ENCODE peak calls at places on chromosome 1, in six cellular contexts. One of them, this sample, is unnamed.
A peak's percentile ranks its signal among the peaks of the same experiment; 100 is the strongest.

GRCh38 chr1:159854101-159854692 is 8.3 kb downstream of the VSIG8 start:
- DNase-seq in OCI-LY7: no peak
- DNase-seq in transverse colon: peak; percentile 88
- DNase-seq in PC-3: peak; percentile 60
- DNase-seq in heart left ventricle: peak; percentile 85
- DNase-seq in upper lobe of right lung: peak; percentile 91
- DNase-seq in this sample: peak; percentile 53

GRCh38 chr1:231729541-231729940 is 103.0 kb downstream of the DISC1 start:
- DNase-seq in OCI-LY7: no peak
- DNase-seq in PC-3: no peak
- DNase-seq in heart left ventricle: no peak
- DNase-seq in transverse colon: no peak
- DNase-seq in upper lobe of right lung: no peak
- DNase-seq in this sample: no peak

GRCh38 chr1:21935891-21936365 is 1.2 kb downstream of the HSPG2 start:
- DNase-seq in OCI-LY7: no peak
- DNase-seq in transverse colon: peak; percentile 72
- DNase-seq in heart left ventricle: no peak
- DNase-seq in PC-3: peak; percentile 62
- DNase-seq in upper lobe of right lung: no peak
- DNase-seq in this sample: no peak

GRCh38 chr1:221045842-221046831 is 166.9 kb downstream of the HLX start:
- DNase-seq in heart left ventricle: no peak
- DNase-seq in OCI-LY7: peak; percentile 27
- DNase-seq in transverse colon: no peak
- DNase-seq in upper lobe of right lung: no peak
- DNase-seq in PC-3: no peak
- DNase-seq in this sample: no peak

GRCh38 chr1:88488277-88488676 is 195.8 kb upstream of the PKN2 start:
- DNase-seq in PC-3: peak; percentile 76
- DNase-seq in OCI-LY7: no peak
- DNase-seq in heart left ventricle: no peak
- DNase-seq in transverse colon: no peak
- DNase-seq in upper lobe of right lung: no peak
- DNase-seq in this sample: no peak

GRCh38 chr1:148353461-148354283 is 129.4 kb downstream of the PPIAL4G start:
- DNase-seq in PC-3: peak; percentile 46
- DNase-seq in upper lobe of right lung: no peak
- DNase-seq in heart left ventricle: no peak
- DNase-seq in transverse colon: no peak
- DNase-seq in OCI-LY7: no peak
- DNase-seq in this sample: no peak

GRCh38 chr1:71850936-71851335 is 431.4 kb downstream of the NEGR1 start:
- DNase-seq in transverse colon: no peak
- DNase-seq in PC-3: no peak
- DNase-seq in heart left ventricle: no peak
- DNase-seq in upper lobe of right lung: no peak
- DNase-seq in OCI-LY7: no peak
- DNase-seq in this sample: no peak

GRCh38 chr1:213135572-213135971 is 84.5 kb downstream of the RPS6KC1 start:
- DNase-seq in upper lobe of right lung: no peak
- DNase-seq in heart left ventricle: no peak
- DNase-seq in OCI-LY7: no peak
- DNase-seq in PC-3: peak; percentile 27
- DNase-seq in transverse colon: no peak
- DNase-seq in this sample: no peak

GRCh38 chr1:234585333-234586055 is 24.5 kb downstream of the IRF2BP2 start:
- DNase-seq in transverse colon: peak; percentile 30
- DNase-seq in heart left ventricle: no peak
- DNase-seq in PC-3: no peak
- DNase-seq in OCI-LY7: no peak
- DNase-seq in upper lobe of right lung: no peak
- DNase-seq in this sample: no peak

GRCh38 chr1:10541286-10541685 is 66.5 kb downstream of the PEX14 start:
- DNase-seq in PC-3: no peak
- DNase-seq in upper lobe of right lung: no peak
- DNase-seq in OCI-LY7: no peak
- DNase-seq in heart left ventricle: no peak
- DNase-seq in transverse colon: no peak
- DNase-seq in this sample: no peak

GRCh38 chr1:20411196-20411980 is 74.6 kb downstream of the CAMK2N1 start:
- DNase-seq in PC-3: peak; percentile 94
- DNase-seq in OCI-LY7: no peak
- DNase-seq in heart left ventricle: no peak
- DNase-seq in upper lobe of right lung: no peak
- DNase-seq in transverse colon: no peak
- DNase-seq in this sample: no peak

GRCh38 chr1:246778663-246779062 is 54.5 kb downstream of the SCCPDH start:
- DNase-seq in heart left ventricle: no peak
- DNase-seq in PC-3: no peak
- DNase-seq in upper lobe of right lung: no peak
- DNase-seq in OCI-LY7: no peak
- DNase-seq in transverse colon: no peak
- DNase-seq in this sample: no peak

GRCh38 chr1:65992160-65993046 is 199.7 kb downstream of the PDE4B start:
- DNase-seq in transverse colon: no peak
- DNase-seq in heart left ventricle: no peak
- DNase-seq in OCI-LY7: no peak
- DNase-seq in upper lobe of right lung: no peak
- DNase-seq in PC-3: peak; percentile 4
- DNase-seq in this sample: no peak

GRCh38 chr1:197902454-197903195 is at the start of gene C1orf53:
- DNase-seq in upper lobe of right lung: peak; percentile 95
- DNase-seq in OCI-LY7: peak; percentile 91
- DNase-seq in PC-3: peak; percentile 81
- DNase-seq in heart left ventricle: peak; percentile 92
- DNase-seq in transverse colon: peak; percentile 91
- DNase-seq in this sample: peak; percentile 76

GRCh38 chr1:180542530-180543171 is 16.1 kb upstream of the OVAAL start:
- DNase-seq in heart left ventricle: no peak
- DNase-seq in upper lobe of right lung: no peak
- DNase-seq in OCI-LY7: no peak
- DNase-seq in transverse colon: no peak
- DNase-seq in PC-3: no peak
- DNase-seq in this sample: no peak

GRCh38 chr1:29597861-29598260 is 361.5 kb downstream of the PTPRU start:
- DNase-seq in upper lobe of right lung: no peak
- DNase-seq in transverse colon: no peak
- DNase-seq in OCI-LY7: no peak
- DNase-seq in heart left ventricle: no peak
- DNase-seq in PC-3: no peak
- DNase-seq in this sample: no peak

GRCh38 chr1:23422313-23422877 is 2.2 kb downstream of the TCEA3 start:
- DNase-seq in upper lobe of right lung: peak; percentile 85
- DNase-seq in OCI-LY7: no peak
- DNase-seq in heart left ventricle: peak; percentile 82
- DNase-seq in transverse colon: peak; percentile 89
- DNase-seq in PC-3: peak; percentile 68
- DNase-seq in this sample: no peak

GRCh38 chr1:66271904-66272254 is 262.1 kb upstream of the SGIP1 start:
- DNase-seq in PC-3: peak; percentile 30
- DNase-seq in upper lobe of right lung: peak; percentile 65
- DNase-seq in transverse colon: peak; percentile 35
- DNase-seq in heart left ventricle: peak; percentile 83
- DNase-seq in OCI-LY7: peak; percentile 42
- DNase-seq in this sample: no peak

GRCh38 chr1:234970371-234970730 is 158.3 kb downstream of the TOMM20 start:
- DNase-seq in upper lobe of right lung: no peak
- DNase-seq in PC-3: no peak
- DNase-seq in heart left ventricle: no peak
- DNase-seq in OCI-LY7: no peak
- DNase-seq in transverse colon: no peak
- DNase-seq in this sample: no peak

GRCh38 chr1:18132707-18133066 is 25.1 kb downstream of the IGSF21 start:
- DNase-seq in upper lobe of right lung: no peak
- DNase-seq in heart left ventricle: no peak
- DNase-seq in PC-3: no peak
- DNase-seq in OCI-LY7: no peak
- DNase-seq in transverse colon: no peak
- DNase-seq in this sample: no peak

GRCh38 chr1:21818661-21819060 is 6.6 kb downstream of the LDLRAD2 start:
- DNase-seq in upper lobe of right lung: no peak
- DNase-seq in transverse colon: peak; percentile 67
- DNase-seq in OCI-LY7: peak; percentile 75
- DNase-seq in PC-3: peak; percentile 41
- DNase-seq in heart left ventricle: no peak
- DNase-seq in this sample: no peak

GRCh38 chr1:39104158-39105060 is 78.3 kb downstream of the NDUFS5 start:
- DNase-seq in PC-3: peak; percentile 35
- DNase-seq in upper lobe of right lung: no peak
- DNase-seq in transverse colon: peak; percentile 34
- DNase-seq in OCI-LY7: no peak
- DNase-seq in heart left ventricle: no peak
- DNase-seq in this sample: no peak

GRCh38 chr1:53643061-53643880 is 95.7 kb downstream of the GLIS1 start:
- DNase-seq in transverse colon: no peak
- DNase-seq in upper lobe of right lung: peak; percentile 12
- DNase-seq in OCI-LY7: no peak
- DNase-seq in PC-3: no peak
- DNase-seq in heart left ventricle: peak; percentile 20
- DNase-seq in this sample: peak; percentile 17

GRCh38 chr1:48776400-48777218 is at the start of gene BEND5:
- DNase-seq in PC-3: peak; percentile 18
- DNase-seq in upper lobe of right lung: peak; percentile 75
- DNase-seq in heart left ventricle: peak; percentile 64
- DNase-seq in OCI-LY7: no peak
- DNase-seq in transverse colon: peak; percentile 37
- DNase-seq in this sample: peak; percentile 54

GRCh38 chr1:245263701-245264100 is 108.9 kb downstream of the KIF26B start:
- DNase-seq in OCI-LY7: no peak
- DNase-seq in PC-3: no peak
- DNase-seq in transverse colon: no peak
- DNase-seq in upper lobe of right lung: no peak
- DNase-seq in heart left ventricle: no peak
- DNase-seq in this sample: no peak

GRCh38 chr1:55284856-55285255 is 69.7 kb upstream of the USP24 start:
- DNase-seq in heart left ventricle: no peak
- DNase-seq in upper lobe of right lung: no peak
- DNase-seq in OCI-LY7: peak; percentile 26
- DNase-seq in transverse colon: no peak
- DNase-seq in PC-3: peak; percentile 67
- DNase-seq in this sample: no peak

GRCh38 chr1:165856606-165857005 is 29.2 kb downstream of the UCK2 start:
- DNase-seq in OCI-LY7: no peak
- DNase-seq in transverse colon: no peak
- DNase-seq in heart left ventricle: no peak
- DNase-seq in upper lobe of right lung: no peak
- DNase-seq in PC-3: no peak
- DNase-seq in this sample: no peak

GRCh38 chr1:18883636-18884418 is 18.5 kb downstream of the ALDH4A1 start:
- DNase-seq in upper lobe of right lung: peak; percentile 84
- DNase-seq in PC-3: peak; percentile 81
- DNase-seq in OCI-LY7: peak; percentile 61
- DNase-seq in transverse colon: peak; percentile 73
- DNase-seq in heart left ventricle: peak; percentile 85
- DNase-seq in this sample: peak; percentile 64

GRCh38 chr1:51898090-51898734 is 19.7 kb upstream of the NRDC start:
- DNase-seq in OCI-LY7: no peak
- DNase-seq in upper lobe of right lung: no peak
- DNase-seq in heart left ventricle: no peak
- DNase-seq in transverse colon: no peak
- DNase-seq in PC-3: peak; percentile 88
- DNase-seq in this sample: no peak

GRCh38 chr1:179087665-179088064 is 5.8 kb downstream of the TOR3A start:
- DNase-seq in upper lobe of right lung: no peak
- DNase-seq in transverse colon: peak; percentile 36
- DNase-seq in OCI-LY7: peak; percentile 19
- DNase-seq in heart left ventricle: no peak
- DNase-seq in PC-3: no peak
- DNase-seq in this sample: no peak

GRCh38 chr1:225440380-225440957 is 12.6 kb upstream of the LBR start:
- DNase-seq in PC-3: no peak
- DNase-seq in upper lobe of right lung: no peak
- DNase-seq in transverse colon: peak; percentile 52
- DNase-seq in OCI-LY7: no peak
- DNase-seq in heart left ventricle: no peak
- DNase-seq in this sample: no peak

GRCh38 chr1:8461341-8462110 is 143.6 kb downstream of the SLC45A1 start:
- DNase-seq in PC-3: no peak
- DNase-seq in transverse colon: no peak
- DNase-seq in upper lobe of right lung: no peak
- DNase-seq in OCI-LY7: peak; percentile 83
- DNase-seq in heart left ventricle: no peak
- DNase-seq in this sample: no peak
- H3K4me1 ChIP-seq in PC-3: peaks cover 14% of the 10 kb centered on the region
- H3K4me1 ChIP-seq in transverse colon: peaks cover 76% of the 10 kb centered on the region
- H3K4me1 ChIP-seq in upper lobe of right lung: peaks cover 82% of the 10 kb centered on the region
- H3K4me1 ChIP-seq in OCI-LY7: peaks cover 100% of the 10 kb centered on the region
- H3K4me1 ChIP-seq in heart left ventricle: peaks cover 4% of the 10 kb centered on the region
- H3K4me1 ChIP-seq in this sample: peaks cover 22% of the 10 kb centered on the region

GRCh38 chr1:31647106-31647505 is 2.4 kb upstream of the PEF1 start:
- DNase-seq in upper lobe of right lung: no peak
- DNase-seq in transverse colon: no peak
- DNase-seq in OCI-LY7: no peak
- DNase-seq in heart left ventricle: no peak
- DNase-seq in PC-3: no peak
- DNase-seq in this sample: no peak
- TF ChIP-seq CTCF in upper lobe of right lung: no peak
- TF ChIP-seq CTCF in transverse colon: no peak
- TF ChIP-seq CTCF in OCI-LY7: no peak
- TF ChIP-seq CTCF in heart left ventricle: no peak
- TF ChIP-seq CTCF in PC-3: no peak
- TF ChIP-seq CTCF in this sample: no peak

DNA sequence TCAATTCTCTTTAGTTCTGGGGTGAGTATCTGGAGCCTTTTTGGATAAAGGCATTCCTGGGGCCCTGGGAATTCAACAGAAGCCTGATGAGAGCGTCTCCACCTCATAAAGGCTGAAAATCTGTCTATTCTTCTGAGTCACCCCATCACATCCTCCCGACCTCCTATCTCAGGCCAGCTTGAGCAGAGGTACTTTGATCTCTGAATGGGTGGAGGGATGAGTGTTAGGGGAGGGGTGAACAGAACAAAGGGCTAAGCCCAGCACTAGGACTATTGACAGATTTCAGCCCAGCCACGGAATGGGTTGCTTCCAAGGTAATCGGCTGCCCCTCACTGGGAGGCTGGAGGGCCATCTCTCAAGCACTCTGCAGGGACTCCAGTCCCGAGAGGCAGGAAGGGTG is 2.5 kb upstream of the MYBPH start:
- DNase-seq in transverse colon: no peak
- DNase-seq in heart left ventricle: peak; percentile 15
- DNase-seq in OCI-LY7: no peak
- DNase-seq in PC-3: peak; percentile 41
- DNase-seq in upper lobe of right lung: no peak
- DNase-seq in this sample: peak; percentile 24
- H3K4me1 ChIP-seq in transverse colon: peaks cover 4% of the 10 kb centered on the region
- H3K4me1 ChIP-seq in heart left ventricle: no peaks in the 10 kb centered on the region
- H3K4me1 ChIP-seq in OCI-LY7: no peaks in the 10 kb centered on the region
- H3K4me1 ChIP-seq in PC-3: peaks cover 13% of the 10 kb centered on the region
- H3K4me1 ChIP-seq in upper lobe of right lung: peaks cover 7% of the 10 kb centered on the region
- H3K4me1 ChIP-seq in this sample: no peaks in the 10 kb centered on the region

GRCh38 chr1:199029855-199030254 is 391.0 kb downstream of the PTPRC start:
- DNase-seq in OCI-LY7: no peak
- DNase-seq in transverse colon: no peak
- DNase-seq in PC-3: peak; percentile 44
- DNase-seq in heart left ventricle: no peak
- DNase-seq in upper lobe of right lung: no peak
- DNase-seq in this sample: no peak
- TF ChIP-seq CTCF in OCI-LY7: no peak
- TF ChIP-seq CTCF in transverse colon: no peak
- TF ChIP-seq CTCF in PC-3: no peak
- TF ChIP-seq CTCF in heart left ventricle: no peak
- TF ChIP-seq CTCF in upper lobe of right lung: no peak
- TF ChIP-seq CTCF in this sample: no peak

GRCh38 chr1:93321720-93322119 is 24.0 kb upstream of the DR1 start:
- DNase-seq in upper lobe of right lung: no peak
- DNase-seq in heart left ventricle: no peak
- DNase-seq in OCI-LY7: no peak
- DNase-seq in PC-3: no peak
- DNase-seq in transverse colon: no peak
- DNase-seq in this sample: no peak
- H3K4me1 ChIP-seq in upper lobe of right lung: no peaks in the 10 kb centered on the region
- H3K4me1 ChIP-seq in heart left ventricle: no peaks in the 10 kb centered on the region
- H3K4me1 ChIP-seq in OCI-LY7: no peaks in the 10 kb centered on the region
- H3K4me1 ChIP-seq in PC-3: peaks cover 49% of the 10 kb centered on the region
- H3K4me1 ChIP-seq in transverse colon: peaks cover 22% of the 10 kb centered on the region
- H3K4me1 ChIP-seq in this sample: no peaks in the 10 kb centered on the region